ENCODE peak calls at places on chromosomes 1 and 21, in five cellular contexts. F, G, L, N and T are unnamed samples.

GRCh38 chr1:24233684-24234600 is 46.9 kb upstream of the IFNLR1 start:
- DNase-seq in F (no peak), G (no peak), L (no peak), N (no peak), T (no peak)

GRCh38 chr1:159428536-159428935 is 3.5 kb upstream of the OR10J4 start:
- DNase-seq in G (no peak), F (no peak), L (no peak), N (peak), T (no peak)

GRCh38 chr1:53508991-53509663 is 49.9 kb downstream of the DMRTB1 start:
- DNase-seq in G (no peak), L (peak), N (no peak), F (no peak), T (no peak)

GRCh38 chr1:115665319-115665718 is 23.5 kb downstream of the VANGL1 start:
- DNase-seq in N (no peak), G (no peak), F (no peak), L (peak), T (no peak)

GRCh38 chr1:53661496-53661895 is 77.5 kb downstream of the GLIS1 start:
- DNase-seq in G (no peak), N (no peak), F (no peak), L (no peak), T (no peak)

GRCh38 chr1:179958359-179958758 is 3.7 kb downstream of the CEP350 start:
- DNase-seq in L (no peak), F (no peak), N (no peak), G (no peak), T (no peak)

GRCh38 chr21:41304068-41304720 is 12.4 kb upstream of the FAM3B start:
- DNase-seq in G (no peak), F (no peak), N (no peak), L (no peak), T (no peak)

GRCh38 chr1:183953031-183953430 is 84.5 kb downstream of the COLGALT2 start:
- DNase-seq in F (no peak), G (no peak), N (no peak), L (no peak), T (no peak)

GRCh38 chr1:88075813-88076212 is 608.3 kb upstream of the PKN2 start:
- DNase-seq in N (no peak), F (no peak), G (no peak), L (no peak), T (no peak)

GRCh38 chr1:4481451-4481850 is 173.0 kb upstream of the AJAP1 start:
- DNase-seq in L (no peak), F (no peak), G (no peak), N (no peak), T (no peak)

DNA sequence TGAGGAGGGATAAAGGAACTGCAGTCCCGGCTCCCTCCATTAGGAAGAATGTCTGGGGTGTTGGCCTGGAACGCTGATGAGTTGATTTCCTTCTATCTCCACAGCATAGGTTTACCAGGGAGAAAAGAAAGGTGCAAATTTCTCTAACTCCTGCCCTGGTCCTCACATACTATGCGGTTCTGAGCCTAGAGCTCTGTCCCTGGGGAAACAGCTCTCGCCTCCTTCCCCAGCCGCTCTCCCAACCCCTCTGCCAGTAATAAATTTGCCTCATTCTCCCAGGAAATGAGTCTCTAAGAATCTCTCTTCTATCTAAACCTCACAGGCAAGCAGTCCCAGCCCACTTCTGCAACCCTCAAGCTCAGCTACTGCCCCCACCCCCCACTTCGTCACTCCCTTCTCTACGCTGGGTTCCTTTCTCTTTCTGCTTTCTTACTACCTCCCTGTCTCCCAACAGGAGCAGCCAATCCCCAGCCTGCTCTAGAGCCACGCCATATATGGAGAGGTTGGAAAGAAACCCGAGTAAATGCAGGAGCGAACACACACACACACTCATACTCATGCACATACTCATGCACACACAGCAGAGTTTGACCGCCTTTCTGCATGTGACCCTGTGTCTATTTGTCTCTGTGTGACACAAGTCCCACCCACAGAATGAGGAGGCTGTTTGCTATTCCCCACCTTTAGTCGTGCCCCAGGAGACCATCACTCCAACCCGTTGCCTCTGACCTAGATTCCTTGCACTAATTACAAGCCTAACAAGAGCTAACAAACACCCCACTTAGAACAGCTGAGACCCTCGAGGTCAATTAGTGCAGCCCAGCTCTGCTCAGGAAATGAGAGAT is 13.4 kb downstream of the PLEKHO1 start:
- DNase-seq in L (peak), F (peak), N (peak), G (peak), T (peak)
- TF ChIP-seq CTCF in L (peak), F (peak), N (peak), G (no peak), T (no peak)

DNA sequence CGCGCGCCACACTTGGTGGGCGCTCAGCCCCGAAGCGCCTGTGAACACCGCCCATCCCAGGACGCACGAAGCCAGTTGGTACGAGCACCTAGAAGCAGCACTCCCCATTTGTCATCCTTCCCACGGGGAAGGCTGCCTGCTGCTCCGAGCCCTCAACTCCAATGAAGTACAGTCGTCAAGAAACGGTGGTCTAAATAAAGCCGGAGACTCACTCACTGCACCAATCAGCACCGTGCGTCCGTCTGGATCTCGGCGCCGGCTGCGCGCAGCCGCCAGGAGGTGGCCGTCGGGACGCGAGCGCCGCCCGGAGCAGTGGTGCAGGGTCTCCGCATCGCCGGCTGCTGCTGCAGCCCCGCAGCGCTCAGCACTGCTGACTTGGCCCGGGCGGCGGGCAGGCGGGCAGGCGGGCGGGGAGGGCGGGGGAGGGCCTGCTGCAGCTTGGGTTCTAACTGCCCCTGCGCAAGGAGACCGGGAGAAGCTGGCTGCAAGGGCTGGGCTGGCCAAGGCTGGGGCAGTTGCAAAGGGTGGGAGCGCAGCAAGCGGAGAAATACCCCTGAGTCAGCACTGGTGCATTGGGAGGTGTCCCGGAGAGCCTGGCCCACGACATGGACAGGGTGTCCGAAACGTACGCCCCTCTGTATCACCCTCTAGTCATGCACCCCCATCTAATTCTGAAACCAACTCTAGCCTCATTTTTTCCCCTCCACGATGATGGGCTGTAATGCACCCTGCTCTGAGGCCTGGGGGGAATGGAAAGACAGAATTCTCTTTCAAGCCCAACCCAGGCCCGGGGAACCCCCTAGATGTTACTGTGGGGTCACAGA is 35.8 kb upstream of the H6PD start:
- DNase-seq in G (no peak), N (peak), F (peak), L (no peak), T (peak)
- TF ChIP-seq CTCF in G (peak), N (no peak), F (peak), L (peak), T (no peak)

GRCh38 chr21:46056450-46056903 is 41.4 kb upstream of the COL6A2 start:
- DNase-seq in F (no peak), N (peak), L (no peak), G (peak), T (no peak)
- TF ChIP-seq CTCF in F (no peak), N (no peak), L (no peak), G (no peak), T (no peak)

DNA sequence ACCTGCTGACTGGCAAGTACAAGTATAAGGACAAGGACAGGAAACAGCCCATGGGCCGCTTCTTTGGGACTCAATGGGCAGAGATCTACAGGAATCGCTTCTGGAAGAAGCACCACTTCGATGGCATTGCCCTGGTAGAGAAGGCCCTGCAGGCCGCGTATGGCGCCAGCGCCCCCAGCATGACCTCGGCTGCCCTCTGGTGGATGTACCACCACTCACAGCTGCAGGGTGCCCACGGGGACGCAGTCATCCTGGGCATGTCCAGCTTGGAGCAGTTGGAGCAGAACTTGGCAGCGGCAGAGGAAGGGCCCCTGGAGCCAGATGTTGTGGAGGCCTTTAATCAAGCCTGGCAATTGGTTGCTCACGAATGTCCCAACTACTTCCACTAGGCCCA is 32.0 kb downstream of the SLC16A1 start:
- DNase-seq in L (no peak), N (no peak), G (no peak), F (no peak), T (no peak)
- TF ChIP-seq CTCF in L (no peak), N (no peak), G (peak), F (no peak), T (no peak)

GRCh38 chr1:29230553-29231378 is at the start of gene MECR:
- DNase-seq in G (peak), N (peak), F (peak), L (peak), T (peak)
- TF ChIP-seq CTCF in G (peak), N (peak), F (peak), L (peak), T (no peak)

GRCh38 chr1:117059334-117059677 is 820 bp upstream of the TTF2 start:
- DNase-seq in G (no peak), L (peak), N (no peak), F (peak), T (peak)

GRCh38 chr1:117061986-117062415 is 1.9 kb downstream of the TTF2 start:
- DNase-seq in N (peak), F (no peak), G (no peak), L (peak), T (no peak)

GRCh38 chr1:117060441-117061317 is 553 bp downstream of the TTF2 start:
- DNase-seq in L (peak), F (peak), N (peak), G (no peak), T (peak)

GRCh38 chr1:117058810-117059209 is 1.3 kb upstream of the TTF2 start:
- DNase-seq in N (no peak), F (no peak), G (no peak), L (no peak), T (no peak)

GRCh38 chr1:117059678-117060440 is at the start of gene TTF2:
- DNase-seq in L (peak), G (peak), F (peak), N (peak), T (peak)
- TF ChIP-seq CTCF in L (peak), G (peak), F (peak), N (no peak), T (no peak)

GRCh38 chr1:32394890-32395415 is 712 bp upstream of the BSDC1 start:
- DNase-seq in N (no peak), L (peak), F (no peak), G (no peak), T (no peak)
- TF ChIP-seq CTCF in N (no peak), L (no peak), F (no peak), G (no peak), T (no peak)

DNA sequence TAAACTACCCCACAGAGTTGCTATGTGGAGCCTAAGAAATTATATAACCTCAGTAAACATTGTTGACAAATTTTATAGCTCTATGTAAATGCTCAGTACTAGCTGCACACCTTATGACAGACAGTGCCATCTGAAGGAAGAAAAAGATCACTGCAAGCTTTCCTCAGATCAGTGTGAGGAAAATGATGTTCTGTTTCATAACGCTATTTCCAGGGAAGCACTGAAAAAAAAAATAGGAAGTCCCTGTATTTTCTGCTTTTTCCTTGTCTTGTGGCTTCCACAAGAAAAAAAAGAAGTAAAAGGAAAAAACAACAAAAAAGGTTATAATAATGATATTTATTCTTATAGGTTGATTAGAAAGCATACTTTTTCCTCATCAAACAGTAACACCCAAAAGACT is 23.2 kb downstream of the LYST start:
- DNase-seq in G (no peak), F (no peak), N (peak), L (peak), T (no peak)
- TF ChIP-seq CTCF in G (peak), F (peak), N (peak), L (peak), T (no peak)

DNA sequence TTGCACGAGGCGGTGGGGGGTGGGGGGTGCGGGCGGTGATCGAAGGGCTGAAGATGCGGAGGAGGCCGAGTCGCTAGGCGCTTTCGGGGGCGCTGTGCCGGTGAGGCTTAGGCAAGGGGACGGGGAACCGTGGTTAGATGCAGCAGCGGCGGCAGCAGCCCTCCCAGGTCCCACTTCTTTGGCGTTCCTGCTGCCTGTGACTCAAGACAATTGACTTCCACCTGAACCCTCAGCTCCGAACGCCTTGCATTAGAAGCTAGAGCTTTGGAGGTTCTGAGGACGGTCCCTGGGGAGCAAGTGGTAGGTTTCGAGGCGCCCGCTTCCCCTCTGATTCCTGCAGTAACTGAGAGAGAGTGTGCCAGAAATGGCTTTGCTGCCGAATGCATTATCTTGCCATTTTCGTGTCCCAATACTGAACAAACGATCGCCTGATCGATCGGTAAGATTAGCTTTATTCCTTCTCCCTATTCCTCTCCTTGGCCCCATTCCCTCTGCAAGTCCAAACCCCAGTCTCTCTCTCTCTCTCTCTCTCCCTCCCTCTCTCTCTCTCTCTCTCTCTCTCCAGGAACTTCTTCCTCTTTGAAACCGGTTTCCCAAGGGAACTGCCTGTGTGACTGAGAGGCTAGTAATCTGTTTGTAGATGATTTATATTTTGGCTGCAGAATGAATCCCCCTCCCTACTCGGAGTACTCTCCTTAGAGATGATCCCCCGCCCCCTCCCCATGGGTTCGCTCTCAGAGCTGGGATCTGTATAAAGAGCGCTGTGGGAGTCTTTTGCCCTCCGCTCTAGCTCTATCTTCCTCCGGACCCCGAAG is 736 bp upstream of the BRINP3 start:
- DNase-seq in L (peak), N (peak), G (peak), F (no peak), T (peak)
- TF ChIP-seq CTCF in L (no peak), N (no peak), G (no peak), F (no peak), T (no peak)